ENCODE peak calls at places on chromosomes 5 and 9, in seven cellular contexts. Y is activated naive CD8-positive, alpha-beta T cell treated with anti-CD3 and anti-CD28 coated beads, Interleukin-2, amount 50 U/mL, for 24 hours; V is endothelial cell; J is mesothelial cell of epicardium; Q is colonic mucosa; R is breast epithelium; T is left ventricle myocardium superior. L is an unnamed sample.

GRCh38 chr5:179974946-179975712 is 67.4 kb upstream of the TBC1D9B start:
- DNase-seq in Y (peak; percentile 20), V (peak; percentile 64), J (no peak), Q (peak; percentile 61), R (no peak), T (no peak), L (peak; percentile 61)

GRCh38 chr5:147504535-147504934 is 5.3 kb downstream of the DPYSL3 start:
- DNase-seq in Y (no peak), V (no peak), J (no peak), Q (no peak), R (no peak), T (no peak), L (no peak)

GRCh38 chr5:103086547-103086946 is 33.4 kb downstream of the GIN1 start:
- DNase-seq in Y (no peak), V (no peak), J (no peak), Q (no peak), R (no peak), T (no peak), L (no peak)

GRCh38 chr5:100539519-100539918 is 4.3 kb downstream of the FAM174A start:
- DNase-seq in Y (no peak), V (no peak), J (no peak), Q (no peak), R (no peak), T (no peak), L (no peak)

GRCh38 chr5:16134204-16134603 is 45.4 kb downstream of the MARCHF11 start:
- DNase-seq in Y (no peak), V (no peak), J (no peak), Q (no peak), R (no peak), T (no peak), L (no peak)

GRCh38 chr5:28810751-28811136 is 1772.4 kb upstream of the CDH9 start:
- DNase-seq in Y (no peak), V (no peak), J (no peak), Q (no peak), R (no peak), T (no peak), L (no peak)

GRCh38 chr9:117160254-117160653 is 254.6 kb downstream of the ASTN2 start:
- DNase-seq in Y (no peak), V (no peak), J (no peak), Q (no peak), R (no peak), T (no peak), L (no peak)

GRCh38 chr5:81590498-81591384 is 160.2 kb downstream of the SSBP2 start:
- DNase-seq in Y (no peak), V (no peak), J (no peak), Q (no peak), R (no peak), T (no peak), L (no peak)

GRCh38 chr9:69307446-69308216 is 17.4 kb upstream of the ENTREP1 start:
- DNase-seq in Y (no peak), V (no peak), J (no peak), Q (no peak), R (no peak), T (no peak), L (no peak)

GRCh38 chr5:33409435-33410146 is 31.2 kb upstream of the TARS1 start:
- DNase-seq in Y (no peak), V (no peak), J (no peak), Q (peak; percentile 24), R (peak; percentile 23), T (peak; percentile 29), L (no peak)

GRCh38 chr9:15915711-15916110 is 362.9 kb downstream of the CCDC171 start:
- DNase-seq in Y (no peak), V (no peak), J (no peak), Q (no peak), R (no peak), T (no peak), L (no peak)

L was measured in activated naive CD4-positive, alpha-beta T cell treated with anti-CD3 and anti-CD28 coated beads, Interleukin-2, amount 10 ng/mL, durations not matched to agents 7 days and 5 days.